ENCODE peak calls at places on chromosomes 4 and X, in seven cellular contexts. Z is A549; H is GM20000; E is cardiac fibroblast; Q is AG09319; P is activated CD8-positive, alpha-beta T cell treated with anti-CD3 and anti-CD28 coated beads for 36 hours; W is hepatocyte. G is an unnamed sample.

GRCh38 chr4:26084414-26084813 is 170.4 kb downstream of the SMIM20 start:
- DNase-seq in Q (no peak), P (no peak), H (no peak), W (no peak), E (no peak), Z (no peak), G (no peak)

GRCh38 chrX:53456254-53456653 is 22.1 kb upstream of the HSD17B10 start:
- DNase-seq in Z (no peak), W (no peak), H (no peak), E (no peak), Q (no peak), P (no peak), G (peak)

GRCh38 chr4:100679926-100680325 is 162.1 kb upstream of the EMCN start:
- DNase-seq in H (no peak), W (no peak), E (no peak), Z (no peak), P (no peak), Q (no peak), G (no peak)

GRCh38 chr4:124514588-124514987 is 197.9 kb downstream of the ANKRD50 start:
- DNase-seq in P (no peak), E (no peak), Z (no peak), W (no peak), H (no peak), Q (no peak), G (no peak)

GRCh38 chr4:159563257-159563656 is 460.4 kb downstream of the RAPGEF2 start:
- DNase-seq in Q (no peak), H (no peak), W (no peak), Z (no peak), P (no peak), E (no peak), G (no peak)

GRCh38 chrX:3545901-3546300 is 167.5 kb downstream of the PRKX start:
- DNase-seq in Z (no peak), Q (no peak), P (no peak), E (no peak), W (no peak), H (no peak), G (no peak)

GRCh38 chr4:156977435-156978160 is 6.0 kb upstream of the PDGFC start:
- DNase-seq in W (no peak), Z (no peak), Q (peak), E (peak), P (no peak), H (no peak), G (no peak)

GRCh38 chr4:102825261-102826071 is 1.9 kb downstream of the UBE2D3 start:
- DNase-seq in Z (no peak), E (peak), Q (peak), H (no peak), W (peak), P (peak), G (peak)

GRCh38 chrX:133335027-133335426 is 80.3 kb downstream of the GPC4 start:
- DNase-seq in Q (peak), W (peak), H (peak), P (peak), E (peak), Z (peak), G (peak)

GRCh38 chr4:123696712-123697111 is 300.1 kb downstream of the SPRY1 start:
- DNase-seq in Z (no peak), H (no peak), P (no peak), Q (no peak), W (no peak), E (no peak), G (peak)

GRCh38 chr4:102196221-102196620 is 149.1 kb downstream of the SLC39A8 start:
- DNase-seq in H (no peak), W (no peak), Q (no peak), E (no peak), P (peak), Z (no peak), G (peak)

GRCh38 chrX:124216396-124217124 is 115.9 kb upstream of the TEX13D start:
- DNase-seq in Z (no peak), W (no peak), P (peak), Q (no peak), H (no peak), E (no peak), G (peak)

GRCh38 chr4:116531870-116532269 is 553.5 kb downstream of the TRAM1L1 start:
- DNase-seq in H (no peak), E (no peak), Q (no peak), W (no peak), P (peak), Z (no peak), G (peak)

GRCh38 chr4:56764206-56764605 is 57.3 kb downstream of the SPINK2 start:
- DNase-seq in H (no peak), W (no peak), Q (no peak), P (no peak), Z (no peak), E (no peak), G (no peak)

GRCh38 chrX:26511621-26512363 is 295.8 kb downstream of the MAGEB5 start:
- DNase-seq in W (no peak), Z (no peak), Q (no peak), P (no peak), H (no peak), E (no peak), G (peak)

GRCh38 chr4:70709551-70710080 is 12.1 kb upstream of the RUFY3 start:
- DNase-seq in P (no peak), E (no peak), W (no peak), Z (no peak), H (no peak), Q (no peak), G (no peak)

GRCh38 chr4:136505020-136505419 is 1027.3 kb downstream of the PCDH18 start:
- DNase-seq in E (no peak), W (no peak), H (no peak), Q (no peak), P (no peak), Z (no peak), G (no peak)

GRCh38 chrX:109299091-109299490 is 182.8 kb downstream of the GUCY2F start:
- DNase-seq in P (no peak), W (no peak), Z (no peak), Q (no peak), E (no peak), H (no peak), G (no peak)

GRCh38 chrX:141468940-141469339 is 115.6 kb downstream of the SPANXA1 start:
- DNase-seq in E (peak), H (no peak), Q (no peak), Z (no peak), P (no peak), W (no peak), G (no peak)

GRCh38 chrX:141469469-141469868 is 115.1 kb downstream of the SPANXA1 start:
- DNase-seq in W (no peak), Q (no peak), E (peak), Z (peak), P (no peak), H (no peak), G (no peak)

DNA sequence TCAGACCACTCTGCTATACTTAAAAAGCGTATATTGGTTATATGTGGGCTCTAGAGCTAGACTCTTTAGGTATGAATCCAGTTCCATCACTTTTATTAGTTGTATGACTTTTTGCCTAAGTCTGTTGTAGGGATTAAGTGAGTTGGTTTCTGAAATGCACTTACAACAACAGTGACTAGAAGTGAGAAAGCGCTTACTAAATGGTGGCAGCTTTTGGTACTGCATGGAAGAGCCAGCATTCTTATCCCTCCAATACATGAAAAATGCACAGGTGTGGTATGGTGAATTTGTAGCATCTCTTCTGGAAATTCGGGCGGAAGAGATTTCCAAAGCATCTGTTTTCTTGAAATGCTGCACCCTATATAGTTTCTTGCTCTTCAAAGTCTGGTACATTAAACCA is 117.1 kb downstream of the SPANXA1 start:
- DNase-seq in Z (no peak), Q (no peak), E (no peak), P (no peak), H (no peak), W (no peak), G (no peak)
- TF ChIP-seq CTCF in Z (no peak), Q (no peak), E (peak), P (no peak), H (no peak), W (no peak), G (no peak)

DNA sequence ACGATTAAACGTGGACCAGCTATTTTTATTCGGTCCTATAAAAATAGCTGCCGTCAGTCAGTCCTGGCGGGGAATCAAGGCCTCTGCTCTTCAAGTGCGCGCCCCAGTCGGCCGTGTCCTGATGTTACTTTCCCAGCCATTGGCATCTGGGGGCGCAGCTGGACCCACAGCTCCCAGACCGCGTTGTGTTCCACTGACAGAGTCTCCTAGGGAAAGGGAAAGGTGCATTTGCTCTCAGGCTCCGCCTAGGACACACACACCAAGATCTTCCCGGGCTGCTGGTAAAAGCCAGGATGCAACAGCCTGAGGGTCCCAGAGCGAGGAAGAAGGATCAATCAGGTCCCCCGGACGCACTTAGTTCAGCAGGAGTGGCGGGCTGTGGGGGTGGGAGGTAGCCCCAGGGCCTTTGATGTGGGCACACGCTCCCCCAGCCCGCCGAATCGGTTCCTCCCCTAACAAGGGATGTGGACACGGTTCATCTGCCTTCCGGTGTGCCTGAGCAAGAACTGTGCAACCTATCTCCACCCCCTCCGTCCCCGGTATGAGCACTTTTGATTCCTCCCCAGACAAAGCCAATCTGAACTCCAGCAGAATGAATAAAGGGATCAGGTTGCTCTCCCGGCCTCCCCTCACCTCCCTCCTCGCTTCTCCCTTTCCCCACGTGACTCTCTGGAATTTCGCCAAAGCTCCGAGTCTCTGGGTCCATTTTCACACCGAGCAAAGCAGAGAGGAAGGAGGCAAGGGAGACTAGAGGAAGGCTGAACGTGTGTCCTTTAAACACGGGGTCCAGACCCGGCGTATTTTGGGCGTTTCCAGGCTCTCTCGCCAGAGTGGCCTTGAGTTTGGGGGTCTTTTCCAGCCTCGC is 626 bp upstream of the FRAS1 start:
- DNase-seq in W (peak), H (peak), Q (peak), Z (peak), P (peak), E (peak), G (peak)
- TF ChIP-seq CTCF in W (peak), H (no peak), Q (no peak), Z (no peak), P (no peak), E (no peak), G (no peak)

GRCh38 chr4:60195256-60195655 is 1004.9 kb upstream of the ADGRL3 start:
- DNase-seq in H (no peak), P (no peak), Z (no peak), W (no peak), E (no peak), Q (no peak), G (no peak)

GRCh38 chr4:60201052-60201673 is 999.0 kb upstream of the ADGRL3 start:
- DNase-seq in Z (no peak), W (peak), H (peak), Q (no peak), E (peak), P (peak), G (peak)
- TF ChIP-seq CTCF in Z (peak), W (peak), H (peak), Q (peak), E (peak), P (peak), G (peak)

DNA sequence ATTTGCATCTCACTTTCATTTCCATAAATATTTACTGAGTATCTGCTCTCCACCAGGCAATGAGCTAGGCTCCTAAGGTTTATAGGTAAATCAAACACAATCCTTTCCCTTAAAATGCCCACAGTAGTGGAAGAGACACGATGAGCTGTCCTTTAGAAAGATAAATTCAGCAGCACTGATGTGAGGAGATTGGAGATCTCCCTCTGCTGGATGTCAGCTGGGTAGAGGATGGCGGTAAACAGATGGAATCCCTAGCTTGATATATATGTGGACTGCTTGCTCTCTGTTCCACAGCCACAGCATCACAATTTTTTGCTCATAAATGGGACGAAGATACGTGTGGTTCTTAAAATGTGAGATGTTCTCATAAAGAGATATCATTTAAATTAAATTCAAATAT is 216.4 kb upstream of the RASGEF1B start:
- DNase-seq in Z (no peak), E (peak), Q (peak), W (no peak), H (no peak), P (no peak), G (no peak)
- TF ChIP-seq CTCF in Z (no peak), E (no peak), Q (peak), W (peak), H (no peak), P (no peak), G (no peak)

DNA sequence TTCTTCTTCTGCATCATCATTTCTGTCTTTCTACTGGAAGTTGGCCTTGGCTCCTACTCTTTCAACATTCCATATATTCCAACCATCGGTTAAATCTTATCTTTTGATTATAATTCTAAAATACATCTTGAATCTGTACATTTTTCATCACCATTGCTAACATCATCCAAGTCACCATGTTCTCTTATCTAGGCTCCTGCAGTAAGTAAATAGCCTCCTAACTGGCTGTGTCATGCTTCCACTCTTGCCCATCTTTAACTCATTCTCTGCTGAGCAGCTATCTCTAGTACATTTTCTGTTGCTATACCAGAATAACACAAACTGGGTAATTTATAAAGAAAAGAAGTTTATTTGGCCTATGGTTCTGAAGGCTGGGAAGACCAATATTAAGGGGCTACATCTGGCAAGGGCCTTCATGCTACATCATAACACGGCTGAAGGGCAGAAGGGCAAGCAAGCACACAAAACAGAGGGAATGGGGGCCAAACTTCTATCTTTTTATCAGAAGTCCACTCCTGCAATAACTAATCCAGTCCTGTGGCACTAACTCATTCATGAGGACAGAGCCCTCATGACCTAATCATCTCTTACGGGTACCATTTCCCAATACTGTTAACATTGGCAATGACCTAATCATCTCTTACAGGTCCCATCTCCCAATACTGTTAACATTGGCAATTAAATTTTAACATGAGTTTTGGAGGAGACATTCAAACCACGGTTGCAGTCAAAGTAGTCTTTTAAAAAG is 72.2 kb downstream of the ENOX2 start:
- DNase-seq in Z (no peak), H (no peak), P (no peak), E (no peak), Q (no peak), W (no peak), G (no peak)
- TF ChIP-seq CTCF in Z (no peak), H (no peak), P (no peak), E (no peak), Q (no peak), W (no peak), G (no peak)

GRCh38 chr4:76784237-76784636 is 113.7 kb downstream of the SOWAHB start:
- DNase-seq in E (no peak), P (peak), W (no peak), Q (no peak), H (no peak), Z (no peak), G (peak)
- TF ChIP-seq CTCF in E (peak), P (no peak), W (peak), Q (peak), H (no peak), Z (no peak), G (peak)

DNA sequence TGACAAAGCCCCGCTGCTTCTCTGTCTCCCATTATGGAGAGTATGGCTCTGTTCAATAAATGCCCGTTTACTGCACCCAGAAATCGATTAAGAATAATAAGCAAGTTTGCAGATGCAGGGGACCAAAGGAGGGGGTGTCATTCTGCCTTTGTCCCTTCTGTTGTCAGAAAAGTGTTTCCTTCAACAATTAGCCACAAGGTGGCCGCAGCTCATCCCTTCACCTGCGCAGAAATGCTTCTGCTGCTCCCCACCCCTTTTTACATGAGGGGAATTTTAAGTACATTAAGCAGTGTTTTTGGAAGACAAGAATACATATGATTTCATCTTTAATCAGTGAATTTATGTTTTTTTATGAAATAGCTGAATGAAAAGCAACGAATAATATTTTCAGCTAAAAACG is 175.6 kb upstream of the ARX start:
- DNase-seq in Z (peak), H (no peak), W (no peak), Q (no peak), E (no peak), P (no peak), G (peak)
- TF ChIP-seq CTCF in Z (peak), H (no peak), W (no peak), Q (no peak), E (no peak), P (no peak), G (no peak)

DNA sequence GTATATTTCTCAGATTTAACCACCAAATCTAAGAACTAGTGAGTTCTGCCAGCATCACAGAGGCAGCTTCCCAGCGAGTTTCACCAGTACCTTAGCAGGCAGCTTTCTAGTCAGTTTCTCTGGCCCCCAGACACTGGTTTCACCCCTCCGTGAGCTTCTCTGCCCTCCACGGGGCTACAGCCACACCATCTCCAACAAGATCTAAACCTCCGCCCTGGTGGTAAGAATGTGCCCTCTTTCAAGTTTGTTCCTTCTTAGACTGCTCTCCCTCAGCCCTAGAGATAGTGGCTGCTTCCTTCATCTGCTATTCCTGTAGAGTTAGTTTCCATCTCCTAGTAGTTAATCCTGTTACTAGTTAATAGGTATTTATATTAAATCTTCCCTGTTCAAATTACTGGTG is 60.5 kb upstream of the TAB3 start:
- DNase-seq in Q (no peak), Z (no peak), P (no peak), H (no peak), E (no peak), W (no peak), G (no peak)
- TF ChIP-seq CTCF in Q (no peak), Z (no peak), P (no peak), H (no peak), E (no peak), W (no peak), G (no peak)

DNA sequence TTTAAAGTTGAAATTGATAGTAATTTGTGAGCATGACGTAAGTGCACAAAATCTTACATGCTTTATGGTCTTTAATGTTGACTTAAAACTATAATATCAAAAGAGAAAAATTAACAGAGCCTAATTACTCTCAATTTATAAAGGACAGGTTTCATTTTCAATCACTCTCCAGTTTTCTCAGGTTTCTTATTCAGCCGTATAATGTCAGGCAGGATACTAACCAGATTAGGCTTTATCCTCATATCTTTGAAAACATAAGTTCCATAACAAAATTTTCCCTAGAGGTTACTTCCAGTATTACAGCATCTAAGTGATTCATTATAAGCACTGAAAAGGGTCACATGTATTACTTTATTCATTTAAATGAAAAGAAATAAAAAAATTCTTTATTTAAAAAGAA is 492.1 kb downstream of the PACRGL start:
- DNase-seq in Q (no peak), H (no peak), E (no peak), Z (no peak), W (no peak), P (no peak), G (no peak)
- TF ChIP-seq CTCF in Q (no peak), H (no peak), E (no peak), Z (no peak), W (no peak), P (no peak), G (no peak)